ENCODE peak calls at places on chromosomes 3 and 15, in seven cellular contexts. Y, X, N, V, W, J and Q are unnamed samples.

GRCh38 chr3:187049462-187050101 is 89.7 kb downstream of the RPL39L start:
- DNase-seq in Y (no peak), X (no peak), N (no peak), V (no peak), W (no peak), J (no peak), Q (no peak)

GRCh38 chr15:100934735-100935134 is 15.6 kb downstream of the LRRK1 start:
- DNase-seq in Y (no peak), X (peak), N (no peak), V (peak), W (no peak), J (no peak), Q (no peak)

GRCh38 chr3:196127308-196128040 is 45.6 kb upstream of the TFRC start:
- DNase-seq in Y (no peak), X (no peak), N (no peak), V (no peak), W (no peak), J (peak), Q (no peak)

GRCh38 chr3:104460477-104461406 is 906.0 kb upstream of the ALCAM start:
- DNase-seq in Y (peak), X (peak), N (no peak), V (peak), W (no peak), J (no peak), Q (no peak)

GRCh38 chr3:105715372-105715771 is 153.4 kb downstream of the CBLB start:
- DNase-seq in Y (no peak), X (no peak), N (no peak), V (peak), W (no peak), J (no peak), Q (no peak)

GRCh38 chr15:36601952-36602351 is 22.5 kb downstream of the CDIN1 start:
- DNase-seq in Y (no peak), X (no peak), N (no peak), V (no peak), W (no peak), J (no peak), Q (no peak)

GRCh38 chr3:161108840-161109239 is 3.7 kb upstream of the B3GALNT1 start:
- DNase-seq in Y (no peak), X (no peak), N (no peak), V (no peak), W (no peak), J (no peak), Q (no peak)

GRCh38 chr3:126549861-126550487 is 8.8 kb downstream of the C3orf22 start:
- DNase-seq in Y (no peak), X (no peak), N (no peak), V (no peak), W (peak), J (no peak), Q (no peak)

GRCh38 chr15:94840794-94841587 is 609.6 kb downstream of the MCTP2 start:
- DNase-seq in Y (no peak), X (no peak), N (no peak), V (peak), W (no peak), J (no peak), Q (no peak)

GRCh38 chr15:49372366-49372765 is 50.7 kb upstream of the FGF7 start:
- DNase-seq in Y (no peak), X (no peak), N (no peak), V (no peak), W (no peak), J (no peak), Q (no peak)

GRCh38 chr3:114590309-114591047 is 296.6 kb downstream of the TIGIT start:
- DNase-seq in Y (no peak), X (no peak), N (no peak), V (no peak), W (no peak), J (no peak), Q (no peak)

GRCh38 chr3:168895419-168895818 is 768.1 kb downstream of the MECOM start:
- DNase-seq in Y (no peak), X (no peak), N (no peak), V (no peak), W (no peak), J (no peak), Q (no peak)

GRCh38 chr3:170383567-170383966 is 26.1 kb downstream of the SKIL start:
- DNase-seq in Y (no peak), X (no peak), N (no peak), V (peak), W (no peak), J (no peak), Q (no peak)

GRCh38 chr15:31504462-31504839 is 177.8 kb downstream of the KLF13 start:
- DNase-seq in Y (no peak), X (no peak), N (no peak), V (no peak), W (no peak), J (no peak), Q (no peak)

GRCh38 chr15:100929641-100930042 is 10.5 kb downstream of the LRRK1 start:
- DNase-seq in Y (no peak), X (peak), N (no peak), V (no peak), W (no peak), J (no peak), Q (no peak)

GRCh38 chr3:17033516-17034168 is 148.9 kb downstream of the PLCL2 start:
- DNase-seq in Y (no peak), X (no peak), N (no peak), V (peak), W (no peak), J (no peak), Q (no peak)

GRCh38 chr3:126536126-126536525 is 12.2 kb downstream of the CHST13 start:
- DNase-seq in Y (no peak), X (no peak), N (no peak), V (no peak), W (no peak), J (no peak), Q (no peak)

GRCh38 chr15:25179673-25180511 is 225.1 kb downstream of the SNRPN start:
- DNase-seq in Y (no peak), X (no peak), N (peak), V (no peak), W (no peak), J (no peak), Q (no peak)

GRCh38 chr15:81312790-81313543 is 11.0 kb downstream of the STARD5 start:
- DNase-seq in Y (no peak), X (no peak), N (peak), V (peak), W (no peak), J (no peak), Q (no peak)

GRCh38 chr3:153215971-153216370 is 53.9 kb downstream of the RAP2B start:
- DNase-seq in Y (no peak), X (no peak), N (no peak), V (no peak), W (no peak), J (no peak), Q (no peak)

GRCh38 chr15:96328101-96328958 is 2.2 kb upstream of the NR2F2 start:
- DNase-seq in Y (no peak), X (no peak), N (no peak), V (no peak), W (no peak), J (no peak), Q (no peak)

GRCh38 chr15:60729850-60730458 is 251.0 kb upstream of the ICE2 start:
- DNase-seq in Y (no peak), X (no peak), N (no peak), V (no peak), W (no peak), J (no peak), Q (no peak)

GRCh38 chr15:95972136-95972553 is 358.4 kb upstream of the NR2F2 start:
- DNase-seq in Y (no peak), X (no peak), N (peak), V (peak), W (no peak), J (no peak), Q (no peak)

GRCh38 chr3:142940000-142940399 is 23.5 kb downstream of the PAQR9 start:
- DNase-seq in Y (no peak), X (no peak), N (no peak), V (no peak), W (no peak), J (no peak), Q (no peak)

GRCh38 chr15:45618813-45619212 is 16.0 kb upstream of the SQOR start:
- DNase-seq in Y (no peak), X (peak), N (no peak), V (no peak), W (peak), J (no peak), Q (peak)

GRCh38 chr15:94230886-94231727 is at the start of gene MCTP2:
- DNase-seq in Y (peak), X (peak), N (peak), V (peak), W (peak), J (peak), Q (peak)

GRCh38 chr15:92123848-92124631 is 269.6 kb upstream of the ST8SIA2 start:
- DNase-seq in Y (no peak), X (no peak), N (no peak), V (no peak), W (no peak), J (no peak), Q (no peak)

GRCh38 chr15:56286213-56286612 is 42.5 kb upstream of the RFX7 start:
- DNase-seq in Y (no peak), X (peak), N (no peak), V (no peak), W (no peak), J (no peak), Q (peak)

GRCh38 chr15:100373037-100373896 is 31.5 kb upstream of the ADAMTS17 start:
- DNase-seq in Y (no peak), X (no peak), N (peak), V (no peak), W (peak), J (no peak), Q (no peak)

GRCh38 chr3:189945935-189946709 is 174.6 kb downstream of the P3H2 start:
- DNase-seq in Y (no peak), X (no peak), N (no peak), V (no peak), W (no peak), J (no peak), Q (no peak)

GRCh38 chr15:75131269-75131643 is 70.4 kb upstream of the C15orf39 start:
- DNase-seq in Y (no peak), X (no peak), N (no peak), V (no peak), W (no peak), J (no peak), Q (no peak)

GRCh38 chr15:75067123-75067854 is 43.9 kb downstream of the PPCDC start:
- DNase-seq in Y (no peak), X (no peak), N (no peak), V (peak), W (no peak), J (peak), Q (peak)

GRCh38 chr3:24607281-24607680 is 112.6 kb upstream of the THRB start:
- DNase-seq in Y (no peak), X (no peak), N (no peak), V (no peak), W (no peak), J (no peak), Q (no peak)

GRCh38 chr15:64110945-64111678 is 15.3 kb downstream of the SNX1 start:
- DNase-seq in Y (no peak), X (peak), N (no peak), V (no peak), W (no peak), J (peak), Q (no peak)

GRCh38 chr3:6799264-6799915 is 61.5 kb upstream of the GRM7 start:
- DNase-seq in Y (peak), X (peak), N (no peak), V (no peak), W (peak), J (peak), Q (peak)

DNA sequence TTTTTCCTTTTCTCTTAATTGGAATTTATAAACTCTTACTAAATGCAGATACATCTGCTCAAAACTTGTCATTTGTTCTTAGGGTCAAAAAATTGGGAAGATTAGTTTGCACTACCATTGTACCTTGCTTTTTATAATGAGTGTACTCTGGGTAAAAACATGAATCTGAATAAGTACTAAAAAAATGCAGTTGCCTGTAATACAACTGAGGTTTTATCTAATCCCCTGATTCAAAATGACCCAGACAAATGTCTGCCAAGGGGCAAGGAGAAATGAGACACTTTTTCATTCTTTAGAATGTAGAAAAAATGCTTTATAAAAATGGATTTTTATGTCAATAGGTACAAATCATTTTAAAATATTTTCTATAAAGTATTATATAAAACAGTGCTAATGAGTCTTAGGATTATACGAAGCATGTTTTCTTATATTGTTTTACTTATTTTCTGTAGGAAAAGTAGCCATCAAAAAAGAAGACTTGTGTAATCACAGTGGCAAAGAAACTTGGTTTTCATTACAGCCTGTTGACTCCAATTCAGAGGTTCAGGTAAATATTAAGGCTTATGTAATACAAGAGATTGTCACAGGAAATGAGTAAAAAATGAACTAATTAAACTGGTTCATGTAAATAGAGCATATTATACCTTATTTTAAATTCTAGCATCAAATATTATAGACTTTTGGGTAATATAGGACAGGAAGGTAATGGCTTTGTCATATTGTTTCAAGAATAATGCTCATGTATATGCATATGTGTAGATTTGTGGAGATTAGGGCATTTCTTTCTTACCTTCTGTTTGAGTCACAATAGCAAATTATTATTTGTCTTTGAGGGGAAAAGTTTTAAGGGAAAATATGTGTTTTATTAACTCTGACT is 42.7 kb downstream of the RASA2 start:
- DNase-seq in Y (no peak), X (no peak), N (no peak), V (no peak), W (no peak), J (peak), Q (no peak)
- H3K4me3 ChIP-seq in Y (no peak), X (no peak), N (no peak), V (no peak), W (no peak), J (no peak), Q (peak)

GRCh38 chr3:31427623-31428022 is 105.1 kb upstream of the STT3B start:
- DNase-seq in Y (no peak), X (no peak), N (no peak), V (no peak), W (no peak), J (no peak), Q (no peak)
- H3K4me3 ChIP-seq in Y (no peak), X (no peak), N (no peak), V (no peak), W (no peak), J (no peak), Q (no peak)

GRCh38 chr3:9994086-9994844 is 7.6 kb upstream of the EMC3 start:
- DNase-seq in Y (no peak), X (no peak), N (no peak), V (peak), W (no peak), J (no peak), Q (no peak)
- H3K4me3 ChIP-seq in Y (no peak), X (no peak), N (no peak), V (no peak), W (no peak), J (no peak), Q (no peak)

GRCh38 chr3:147394168-147394941 is 12.0 kb downstream of the ZIC4 start:
- DNase-seq in Y (no peak), X (no peak), N (no peak), V (no peak), W (peak), J (no peak), Q (no peak)
- H3K4me3 ChIP-seq in Y (peak), X (no peak), N (no peak), V (no peak), W (peak), J (no peak), Q (no peak)